ENCODE peak calls at places on chromosomes 1 and 21, in six cellular contexts. B is astrocyte of the spinal cord, A is Caco-2, J is fibroblast of the aortic adventitia, P is PC-3, L is OCI-LY7. T is an unnamed sample.

GRCh38 chr21:41816583-41817165 is 49.8 kb upstream of the RIPK4 start:
- DNase-seq in P (peak; percentile 67), A (peak; percentile 64), B (peak; percentile 50), L (peak; percentile 82), J (peak; percentile 56), T (peak; percentile 53)

GRCh38 chr1:228109962-228110488 is 926 bp upstream of the MRPL55 start:
- DNase-seq in B (no peak), A (peak; percentile 77), P (peak; percentile 30), J (no peak), L (no peak), T (no peak)

GRCh38 chr1:185917646-185918045 is 183.5 kb downstream of the HMCN1 start:
- DNase-seq in L (no peak), J (peak; percentile 76), A (peak; percentile 45), P (peak; percentile 44), B (peak; percentile 58), T (no peak)

GRCh38 chr1:220690140-220691038 is at the start of gene C1orf115:
- DNase-seq in J (peak; percentile 16), B (peak; percentile 40), A (peak; percentile 95), L (no peak), P (peak; percentile 95), T (peak; percentile 86)

GRCh38 chr1:241310451-241310850 is 46.6 kb downstream of the RGS7 start:
- DNase-seq in P (peak; percentile 94), L (no peak), J (no peak), A (no peak), B (no peak), T (no peak)

GRCh38 chr1:46643368-46643775 is 24.8 kb downstream of the ATPAF1 start:
- DNase-seq in J (peak; percentile 75), A (no peak), L (no peak), B (peak; percentile 84), P (peak; percentile 98), T (no peak)

GRCh38 chr1:40760984-40761383 is 22.6 kb upstream of the KCNQ4 start:
- DNase-seq in L (no peak), A (no peak), B (no peak), J (peak; percentile 67), P (no peak), T (no peak)

GRCh38 chr1:169601096-169601881 is 15.0 kb upstream of the F5 start:
- DNase-seq in P (peak; percentile 74), L (peak; percentile 43), J (peak; percentile 61), B (peak; percentile 26), A (peak; percentile 34), T (no peak)

GRCh38 chr1:113975211-113975895 is 3.9 kb upstream of the OLFML3 start:
- DNase-seq in L (no peak), P (no peak), B (peak; percentile 39), J (peak; percentile 37), A (no peak), T (no peak)

GRCh38 chr1:177368255-177368654 is 197.5 kb downstream of the BRINP2 start:
- DNase-seq in L (no peak), P (no peak), J (peak; percentile 8), A (no peak), B (no peak), T (no peak)

GRCh38 chr1:151540021-151540981 is at the start of gene TUFT1:
- DNase-seq in L (peak; percentile 43), J (peak; percentile 88), B (peak; percentile 91), A (peak; percentile 97), P (peak; percentile 97), T (peak; percentile 94)

GRCh38 chr1:222002503-222002902 is 260.6 kb upstream of the DUSP10 start:
- DNase-seq in L (no peak), P (no peak), A (no peak), B (no peak), J (no peak), T (no peak)
- TF ChIP-seq CTCF in L (no peak), P (no peak), A (no peak), B (no peak), J (no peak), T (no peak)

DNA sequence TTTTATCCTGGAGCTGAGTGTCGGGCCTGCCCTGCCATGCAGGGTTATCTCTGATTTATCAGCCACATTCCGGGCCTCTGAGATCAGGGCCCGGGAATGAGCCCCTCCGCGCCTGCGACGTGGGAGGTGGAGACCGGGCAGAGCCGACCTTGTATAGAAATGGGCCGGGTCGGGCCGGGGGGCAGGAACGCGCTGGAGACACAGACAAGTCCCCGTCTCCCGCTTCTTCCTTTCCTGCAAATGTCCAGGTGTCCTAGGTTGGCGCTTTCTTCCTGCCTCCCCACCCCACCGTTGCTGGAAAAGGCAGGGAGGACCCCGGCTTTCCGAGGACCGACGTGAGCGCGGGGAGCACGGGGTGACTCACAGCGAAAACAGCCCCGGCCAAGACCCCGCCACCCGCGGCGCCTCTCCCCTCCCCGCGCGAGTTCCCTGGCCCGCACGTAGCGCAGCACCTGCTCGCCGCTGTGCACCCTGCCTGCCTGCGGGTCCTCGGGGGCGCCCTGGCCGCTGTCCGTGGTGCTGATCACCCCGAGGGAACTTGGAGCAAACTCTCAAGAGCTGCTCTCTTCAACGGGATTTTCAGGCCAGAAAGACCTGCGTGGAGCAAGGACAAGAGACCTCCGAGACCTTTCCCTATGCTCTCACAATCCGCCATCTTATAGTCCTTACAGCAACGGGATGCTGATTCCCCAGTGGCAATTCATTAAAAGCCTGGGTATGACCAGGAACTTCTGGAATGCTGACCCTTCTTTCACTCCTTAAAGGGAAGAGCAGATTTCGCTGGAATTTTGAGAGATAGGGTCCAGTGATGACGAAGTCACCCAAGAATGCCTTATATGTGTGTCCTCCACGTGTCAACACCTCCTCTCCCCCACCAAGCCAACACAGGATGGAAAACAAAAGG is 475 bp upstream of the NPPB start:
- DNase-seq in P (peak; percentile 51), B (peak; percentile 65), L (peak; percentile 69), A (peak; percentile 92), J (peak; percentile 62), T (peak; percentile 65)
- TF ChIP-seq CTCF in P (peak; percentile 28), B (peak; percentile 29), L (peak; percentile 39), A (no peak), J (peak; percentile 58), T (no peak)

DNA sequence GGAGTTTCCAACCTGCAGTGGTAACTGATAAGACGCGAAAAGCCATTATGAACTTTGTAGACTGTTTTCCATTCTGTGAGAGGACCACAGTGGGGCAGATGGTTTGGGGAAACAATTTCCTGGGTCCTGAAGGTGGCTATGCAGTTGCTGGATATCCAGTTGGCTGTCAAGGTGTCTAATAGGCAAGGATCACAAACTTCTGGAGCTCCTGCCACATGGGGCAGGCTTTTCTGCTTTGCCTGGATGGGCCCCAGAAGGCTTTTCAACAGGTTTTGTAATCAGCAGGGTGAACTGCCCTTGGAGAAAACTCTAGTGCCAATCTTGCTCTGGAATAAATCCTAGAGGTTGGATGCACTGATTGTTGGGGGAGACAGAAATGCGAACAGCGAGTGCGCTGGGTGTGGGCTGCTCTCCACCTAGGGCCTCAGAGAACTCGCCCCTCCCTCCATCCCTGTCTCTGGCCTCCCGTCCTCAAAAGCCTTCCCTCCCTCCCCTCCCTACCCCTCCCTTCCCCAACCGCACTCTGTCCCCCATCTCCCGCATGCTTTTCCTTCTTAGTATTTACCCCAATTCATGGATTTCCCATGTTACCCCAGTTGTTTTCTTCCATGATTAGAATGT is 210.3 kb upstream of the USP24 start:
- DNase-seq in B (no peak), J (no peak), A (no peak), P (no peak), L (no peak), T (no peak)
- TF ChIP-seq CTCF in B (no peak), J (no peak), A (no peak), P (no peak), L (no peak), T (no peak)

DNA sequence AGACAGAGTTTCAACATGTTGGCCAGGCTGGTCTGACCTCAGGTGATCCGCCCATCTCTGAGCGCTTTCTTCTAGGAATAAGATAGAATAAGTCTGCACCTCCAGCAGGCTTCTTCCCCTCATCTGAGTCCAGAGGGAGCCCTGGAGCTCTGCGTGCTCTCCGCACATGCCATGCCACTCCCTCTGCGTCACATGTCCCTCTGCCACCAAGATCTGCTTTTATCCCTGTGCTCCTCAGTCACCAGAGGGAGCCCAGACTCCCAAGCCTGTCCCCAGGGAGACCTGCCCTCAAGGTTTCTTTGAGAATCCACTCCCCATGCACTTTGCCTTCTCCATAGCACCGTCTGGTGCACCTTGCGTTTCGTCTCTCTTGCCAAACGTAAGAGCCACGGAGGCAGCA is 213.0 kb downstream of the CAMTA1 start:
- DNase-seq in J (no peak), A (peak; percentile 60), P (peak; percentile 37), B (no peak), L (no peak), T (no peak)
- TF ChIP-seq CTCF in J (no peak), A (no peak), P (peak; percentile 39), B (no peak), L (no peak), T (no peak)

DNA sequence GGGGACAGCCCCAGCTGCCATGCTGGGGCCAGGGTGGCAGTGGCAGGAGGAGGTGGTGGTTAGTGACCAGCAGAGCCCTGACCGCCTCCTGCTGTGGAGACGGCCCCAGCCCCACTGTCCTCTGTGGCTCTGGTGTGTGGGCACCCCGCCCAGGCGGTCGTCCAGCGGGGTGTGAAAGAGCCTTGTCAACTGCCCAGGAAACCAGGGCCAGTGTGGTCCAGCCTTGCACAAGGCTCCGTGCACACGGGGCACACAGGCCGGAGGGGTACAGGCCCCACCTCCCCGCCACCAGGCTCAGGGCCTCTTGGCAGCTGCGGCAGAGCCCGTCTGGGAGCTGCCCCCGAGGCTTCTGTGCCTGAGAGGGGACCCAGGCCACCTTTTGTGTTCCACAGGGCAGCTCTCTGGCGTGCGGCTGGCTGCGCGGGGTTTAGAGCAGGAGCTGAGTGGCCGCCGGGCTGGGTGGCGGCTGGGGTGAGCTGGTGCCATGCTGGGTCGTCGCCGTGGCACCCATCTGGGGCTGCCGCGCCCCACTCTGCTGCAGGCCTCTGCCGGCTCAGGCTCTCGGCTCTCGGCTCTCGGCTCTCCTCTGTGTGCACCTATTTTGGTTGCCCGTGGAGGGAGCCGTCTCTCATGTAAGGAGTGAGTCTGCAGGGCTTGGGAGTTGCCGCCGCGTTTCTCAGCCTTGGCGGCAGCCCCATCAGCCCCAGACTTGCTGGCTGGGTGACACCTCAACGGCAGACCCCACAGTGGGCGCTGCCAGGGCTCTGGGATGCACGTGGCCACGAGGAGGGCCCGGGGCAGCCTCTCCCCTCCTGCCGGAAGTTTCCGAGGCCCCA is 36.1 kb downstream of the SLX9 start:
- DNase-seq in L (no peak), B (no peak), P (no peak), A (no peak), J (no peak), T (no peak)
- TF ChIP-seq CTCF in L (no peak), B (no peak), P (no peak), A (no peak), J (no peak), T (no peak)

DNA sequence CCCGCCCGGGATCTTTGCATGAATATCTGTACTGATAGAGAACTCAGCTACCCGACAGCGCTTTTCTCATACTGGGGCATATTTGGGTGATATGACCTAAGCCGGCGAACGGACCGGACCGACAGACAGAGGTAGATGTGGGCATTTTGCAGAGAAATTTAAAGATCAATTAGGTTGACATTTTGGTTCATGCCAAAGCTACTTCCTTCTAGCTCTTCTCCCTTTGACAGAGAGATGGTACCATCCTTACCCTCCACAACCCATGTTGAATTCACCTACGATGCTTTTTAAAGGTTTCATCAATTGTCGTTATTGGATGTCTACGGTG is 459 bp downstream of the ARV1 start:
- DNase-seq in P (no peak), A (no peak), B (no peak), J (no peak), L (no peak), T (no peak)
- TF ChIP-seq CTCF in P (no peak), A (no peak), B (no peak), J (no peak), L (peak; percentile 12), T (no peak)

GRCh38 chr1:197224160-197224559 is 43.9 kb upstream of the CRB1 start:
- DNase-seq in J (peak; percentile 34), L (no peak), B (no peak), A (no peak), P (peak; percentile 51), T (no peak)
- TF ChIP-seq CTCF in J (peak; percentile 13), L (peak; percentile 35), B (no peak), A (no peak), P (peak; percentile 57), T (no peak)

GRCh38 chr1:204920511-204920910 is 49.8 kb downstream of the NFASC start:
- DNase-seq in J (no peak), P (no peak), B (no peak), A (peak; percentile 25), L (no peak), T (no peak)
- TF ChIP-seq CTCF in J (no peak), P (no peak), B (no peak), A (no peak), L (no peak), T (no peak)

T was measured in activated B cell treated with CpG ODN at 0.5 μM for 24 hours.